ENCODE peak calls at places on chromosome 18, in seven cellular contexts. One of them, this sample, is unnamed.

GRCh38 chr18:42105382-42105781 is 150.3 kb downstream of the PIK3C3 start:
- DNase-seq in IMR-90: no peak
- DNase-seq in DND-41: no peak
- DNase-seq in left lung: no peak
- DNase-seq in colonic mucosa: no peak
- DNase-seq in neural progenitor cell: peak; percentile 8
- DNase-seq in HCT116: no peak
- DNase-seq in this sample: no peak

GRCh38 chr18:45024357-45025107 is 343.8 kb downstream of the SETBP1 start:
- DNase-seq in neural progenitor cell: no peak
- DNase-seq in left lung: no peak
- DNase-seq in colonic mucosa: no peak
- DNase-seq in IMR-90: no peak
- DNase-seq in DND-41: no peak
- DNase-seq in HCT116: no peak
- DNase-seq in this sample: no peak

GRCh38 chr18:23825978-23826405 is 136.7 kb downstream of the LAMA3 start:
- DNase-seq in HCT116: no peak
- DNase-seq in colonic mucosa: no peak
- DNase-seq in neural progenitor cell: no peak
- DNase-seq in DND-41: peak; percentile 59
- DNase-seq in IMR-90: peak; percentile 70
- DNase-seq in left lung: no peak
- DNase-seq in this sample: no peak

GRCh38 chr18:3088444-3088843 is 75.5 kb upstream of the LPIN2 start:
- DNase-seq in neural progenitor cell: no peak
- DNase-seq in left lung: no peak
- DNase-seq in IMR-90: no peak
- DNase-seq in colonic mucosa: no peak
- DNase-seq in HCT116: no peak
- DNase-seq in DND-41: no peak
- DNase-seq in this sample: no peak

GRCh38 chr18:49464718-49465598 is 4.5 kb upstream of the DYM start:
- DNase-seq in HCT116: no peak
- DNase-seq in DND-41: no peak
- DNase-seq in colonic mucosa: no peak
- DNase-seq in neural progenitor cell: peak; percentile 86
- DNase-seq in left lung: no peak
- DNase-seq in IMR-90: peak; percentile 28
- DNase-seq in this sample: no peak

GRCh38 chr18:74895686-74896085 is 298.0 kb downstream of the ZNF407 start:
- DNase-seq in DND-41: no peak
- DNase-seq in HCT116: peak; percentile 6
- DNase-seq in colonic mucosa: no peak
- DNase-seq in neural progenitor cell: peak; percentile 15
- DNase-seq in IMR-90: peak; percentile 70
- DNase-seq in left lung: no peak
- DNase-seq in this sample: no peak

GRCh38 chr18:21851327-21851961 is 110.9 kb downstream of the MIB1 start:
- DNase-seq in left lung: no peak
- DNase-seq in HCT116: no peak
- DNase-seq in DND-41: no peak
- DNase-seq in neural progenitor cell: no peak
- DNase-seq in IMR-90: peak; percentile 11
- DNase-seq in colonic mucosa: no peak
- DNase-seq in this sample: no peak

GRCh38 chr18:11872479-11873136 is 21.4 kb downstream of the CHMP1B start:
- DNase-seq in neural progenitor cell: peak; percentile 52
- DNase-seq in IMR-90: no peak
- DNase-seq in HCT116: peak; percentile 36
- DNase-seq in colonic mucosa: no peak
- DNase-seq in DND-41: no peak
- DNase-seq in left lung: no peak
- DNase-seq in this sample: peak; percentile 71

GRCh38 chr18:48098007-48098406 is 167.5 kb upstream of the SMAD2 start:
- DNase-seq in DND-41: no peak
- DNase-seq in colonic mucosa: no peak
- DNase-seq in neural progenitor cell: no peak
- DNase-seq in left lung: no peak
- DNase-seq in HCT116: no peak
- DNase-seq in IMR-90: no peak
- DNase-seq in this sample: no peak

GRCh38 chr18:36127866-36128845 is 984 bp downstream of the SLC39A6 start:
- DNase-seq in left lung: no peak
- DNase-seq in DND-41: peak; percentile 24
- DNase-seq in HCT116: no peak
- DNase-seq in IMR-90: peak; percentile 69
- DNase-seq in neural progenitor cell: peak; percentile 55
- DNase-seq in colonic mucosa: peak; percentile 42
- DNase-seq in this sample: peak; percentile 6

GRCh38 chr18:48124857-48125626 is 194.6 kb upstream of the SMAD2 start:
- DNase-seq in neural progenitor cell: no peak
- DNase-seq in left lung: no peak
- DNase-seq in DND-41: no peak
- DNase-seq in HCT116: no peak
- DNase-seq in colonic mucosa: no peak
- DNase-seq in IMR-90: no peak
- DNase-seq in this sample: no peak

GRCh38 chr18:48109961-48110493 is 179.6 kb upstream of the SMAD2 start:
- DNase-seq in HCT116: no peak
- DNase-seq in neural progenitor cell: no peak
- DNase-seq in IMR-90: no peak
- DNase-seq in left lung: no peak
- DNase-seq in DND-41: no peak
- DNase-seq in colonic mucosa: no peak
- DNase-seq in this sample: no peak

GRCh38 chr18:22169889-22170420 is 566 bp downstream of the GATA6 start:
- DNase-seq in left lung: peak; percentile 78
- DNase-seq in IMR-90: peak; percentile 53
- DNase-seq in neural progenitor cell: no peak
- DNase-seq in colonic mucosa: no peak
- DNase-seq in HCT116: no peak
- DNase-seq in DND-41: no peak
- DNase-seq in this sample: no peak

GRCh38 chr18:44651453-44651852 is 29.2 kb upstream of the SETBP1 start:
- DNase-seq in HCT116: no peak
- DNase-seq in colonic mucosa: no peak
- DNase-seq in neural progenitor cell: no peak
- DNase-seq in IMR-90: peak; percentile 54
- DNase-seq in DND-41: no peak
- DNase-seq in left lung: no peak
- DNase-seq in this sample: peak; percentile 51

GRCh38 chr18:76349067-76349715 is 145.9 kb downstream of the ZNF516 start:
- DNase-seq in colonic mucosa: peak; percentile 73
- DNase-seq in DND-41: peak; percentile 80
- DNase-seq in neural progenitor cell: peak; percentile 87
- DNase-seq in IMR-90: peak; percentile 67
- DNase-seq in HCT116: peak; percentile 46
- DNase-seq in left lung: no peak
- DNase-seq in this sample: peak; percentile 45

GRCh38 chr18:79819951-79820351 is 22.2 kb downstream of the KCNG2 start:
- DNase-seq in HCT116: no peak
- DNase-seq in neural progenitor cell: no peak
- DNase-seq in left lung: peak; percentile 72
- DNase-seq in DND-41: no peak
- DNase-seq in IMR-90: no peak
- DNase-seq in colonic mucosa: no peak
- DNase-seq in this sample: no peak

GRCh38 chr18:74498712-74499629 is 2.8 kb downstream of the CNDP2 start:
- DNase-seq in left lung: peak; percentile 90
- DNase-seq in IMR-90: no peak
- DNase-seq in neural progenitor cell: no peak
- DNase-seq in HCT116: no peak
- DNase-seq in colonic mucosa: peak; percentile 59
- DNase-seq in DND-41: peak; percentile 79
- DNase-seq in this sample: no peak

GRCh38 chr18:11178951-11179549 is 29.7 kb upstream of the PIEZO2 start:
- DNase-seq in HCT116: no peak
- DNase-seq in neural progenitor cell: no peak
- DNase-seq in DND-41: no peak
- DNase-seq in IMR-90: no peak
- DNase-seq in colonic mucosa: no peak
- DNase-seq in left lung: no peak
- DNase-seq in this sample: no peak

GRCh38 chr18:44537521-44537920 is 143.2 kb upstream of the SETBP1 start:
- DNase-seq in DND-41: no peak
- DNase-seq in neural progenitor cell: no peak
- DNase-seq in left lung: peak; percentile 12
- DNase-seq in colonic mucosa: no peak
- DNase-seq in HCT116: no peak
- DNase-seq in IMR-90: peak; percentile 20
- DNase-seq in this sample: no peak

GRCh38 chr18:54426085-54426665 is 68.5 kb downstream of the C18orf54 start:
- DNase-seq in left lung: no peak
- DNase-seq in neural progenitor cell: no peak
- DNase-seq in HCT116: no peak
- DNase-seq in IMR-90: no peak
- DNase-seq in colonic mucosa: no peak
- DNase-seq in DND-41: no peak
- DNase-seq in this sample: no peak

GRCh38 chr18:36446059-36446458 is 148.5 kb downstream of the FHOD3 start:
- DNase-seq in neural progenitor cell: no peak
- DNase-seq in HCT116: no peak
- DNase-seq in DND-41: no peak
- DNase-seq in left lung: no peak
- DNase-seq in colonic mucosa: no peak
- DNase-seq in IMR-90: peak; percentile 33
- DNase-seq in this sample: no peak

DNA sequence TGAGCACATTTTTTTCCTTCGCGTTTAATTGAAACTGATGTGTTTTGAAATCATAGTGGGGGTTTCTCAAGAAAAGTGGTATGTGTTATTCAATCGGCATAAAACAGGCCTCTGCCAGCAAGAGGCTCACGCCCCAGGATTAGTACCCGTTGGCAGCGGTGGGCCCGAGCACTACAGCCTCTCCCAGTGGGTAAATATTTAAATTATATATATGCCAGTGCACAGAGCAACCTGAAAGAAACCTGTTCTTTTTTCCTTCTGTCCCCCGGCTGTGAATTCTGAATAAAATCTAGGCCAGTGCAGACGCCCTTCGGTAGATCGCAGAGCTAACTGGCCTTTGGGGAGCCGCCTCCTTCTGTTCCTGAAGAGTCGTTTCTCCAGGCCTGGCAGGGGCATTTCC is 202.9 kb upstream of the SALL3 start:
- DNase-seq in neural progenitor cell: no peak
- DNase-seq in DND-41: no peak
- DNase-seq in HCT116: no peak
- DNase-seq in left lung: peak; percentile 31
- DNase-seq in IMR-90: no peak
- DNase-seq in colonic mucosa: peak; percentile 41
- DNase-seq in this sample: no peak
- H3K4me1 ChIP-seq in neural progenitor cell: no peaks in the 10 kb centered on the region
- H3K4me1 ChIP-seq in DND-41: no peaks in the 10 kb centered on the region
- H3K4me1 ChIP-seq in HCT116: no peaks in the 10 kb centered on the region
- H3K4me1 ChIP-seq in left lung: no peaks in the 10 kb centered on the region
- H3K4me1 ChIP-seq in IMR-90: no peaks in the 10 kb centered on the region
- H3K4me1 ChIP-seq in colonic mucosa: no peaks in the 10 kb centered on the region
- H3K4me1 ChIP-seq in this sample: no peaks in the 10 kb centered on the region

DNA sequence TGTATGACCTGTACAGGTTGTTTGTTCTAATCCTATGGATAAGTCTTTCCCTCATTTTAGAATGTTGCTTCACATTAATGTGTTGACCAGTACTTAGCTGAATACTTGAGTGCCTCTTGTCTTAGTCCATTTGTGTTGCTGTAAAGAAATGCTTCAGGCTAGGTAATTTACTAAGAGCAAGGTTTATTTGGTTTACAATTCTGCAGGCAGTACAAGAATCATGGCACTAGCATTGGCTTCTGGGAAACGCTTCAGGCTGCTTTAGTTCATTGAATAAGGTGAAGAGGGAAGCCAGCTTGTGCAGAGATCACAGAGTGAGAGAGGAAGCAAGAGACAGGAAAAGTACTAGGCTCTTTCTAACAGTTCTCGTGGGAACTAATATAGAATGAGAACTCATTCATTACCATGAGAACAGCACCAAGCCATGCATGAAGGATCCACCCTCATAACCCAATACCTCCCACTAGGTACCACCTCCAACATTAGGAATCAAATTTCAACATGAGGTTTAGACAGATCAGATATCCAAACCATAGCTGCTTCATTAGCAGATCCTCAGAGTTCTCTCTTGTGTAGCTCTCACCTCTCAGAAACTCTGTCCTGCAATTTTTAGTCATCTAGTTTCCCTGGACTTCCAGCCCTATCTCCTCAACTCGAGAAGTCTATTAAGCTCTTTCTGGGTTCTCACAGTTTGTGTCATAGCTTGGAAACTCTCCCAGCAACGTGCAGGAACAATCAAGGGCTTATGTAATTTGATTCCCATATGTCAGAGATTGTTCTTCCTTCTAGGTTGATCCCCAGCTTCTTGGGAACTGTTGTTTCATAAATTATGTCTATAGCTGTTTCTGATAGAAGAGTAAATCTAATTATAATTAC is 2082.3 kb upstream of the CELF4 start:
- DNase-seq in neural progenitor cell: no peak
- DNase-seq in HCT116: peak; percentile 42
- DNase-seq in DND-41: no peak
- DNase-seq in left lung: no peak
- DNase-seq in IMR-90: peak; percentile 94
- DNase-seq in colonic mucosa: no peak
- DNase-seq in this sample: no peak
- H3K4me3 ChIP-seq in neural progenitor cell: no peak overlapping the region
- H3K4me3 ChIP-seq in HCT116: no peak overlapping the region
- H3K4me3 ChIP-seq in DND-41: no peak overlapping the region
- H3K4me3 ChIP-seq in left lung: no peak overlapping the region
- H3K4me3 ChIP-seq in IMR-90: no peak overlapping the region
- H3K4me3 ChIP-seq in colonic mucosa: no peak overlapping the region
- H3K4me3 ChIP-seq in this sample: no peak overlapping the region

GRCh38 chr18:57957210-57957609 is 86.8 kb upstream of the NEDD4L start:
- DNase-seq in colonic mucosa: no peak
- DNase-seq in HCT116: no peak
- DNase-seq in left lung: no peak
- DNase-seq in IMR-90: no peak
- DNase-seq in DND-41: no peak
- DNase-seq in neural progenitor cell: no peak
- DNase-seq in this sample: no peak
- TF ChIP-seq CTCF in colonic mucosa: no peak
- TF ChIP-seq CTCF in HCT116: no peak
- TF ChIP-seq CTCF in left lung: no peak
- TF ChIP-seq CTCF in IMR-90: no peak
- TF ChIP-seq CTCF in DND-41: no peak
- TF ChIP-seq CTCF in neural progenitor cell: no peak
- TF ChIP-seq CTCF in this sample: no peak

DNA sequence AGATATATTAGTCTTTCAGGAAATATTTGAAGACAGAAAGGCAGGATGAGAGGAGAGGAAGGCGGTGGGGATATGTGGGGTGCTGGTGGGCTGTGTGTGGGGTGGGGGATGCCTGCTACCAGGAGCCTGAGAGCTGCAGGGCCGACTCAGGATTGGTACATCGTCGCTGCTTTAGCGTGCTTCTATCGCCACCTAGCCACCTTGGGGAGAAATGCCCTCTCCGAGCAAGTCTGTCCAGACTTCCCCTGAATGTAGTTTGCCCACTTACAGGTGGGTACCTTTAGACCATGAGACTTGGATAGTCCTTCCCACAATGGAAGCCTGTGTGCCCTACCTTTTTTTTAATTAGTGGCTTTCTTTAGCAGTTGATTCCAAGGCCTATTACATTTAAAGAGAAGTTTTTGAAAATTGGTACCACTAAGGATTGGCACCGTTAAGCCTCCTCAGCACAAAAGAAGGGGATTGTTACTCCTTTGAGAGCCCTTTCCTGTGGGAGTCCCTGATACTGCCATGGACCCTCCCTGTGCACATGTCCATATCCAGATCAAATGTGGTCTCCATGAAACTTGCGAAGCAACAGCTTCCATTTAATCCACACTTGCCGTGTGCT is 114.1 kb upstream of the NDUFV2 start:
- DNase-seq in left lung: no peak
- DNase-seq in colonic mucosa: peak; percentile 44
- DNase-seq in DND-41: peak; percentile 69
- DNase-seq in IMR-90: peak; percentile 69
- DNase-seq in neural progenitor cell: peak; percentile 88
- DNase-seq in HCT116: peak; percentile 52
- DNase-seq in this sample: peak; percentile 64
- H3K4me1 ChIP-seq in left lung: no peaks in the 10 kb centered on the region
- H3K4me1 ChIP-seq in colonic mucosa: no peaks in the 10 kb centered on the region
- H3K4me1 ChIP-seq in DND-41: no peaks in the 10 kb centered on the region
- H3K4me1 ChIP-seq in IMR-90: peaks cover 14% of the 10 kb centered on the region
- H3K4me1 ChIP-seq in neural progenitor cell: peaks cover 8% of the 10 kb centered on the region
- H3K4me1 ChIP-seq in HCT116: no peaks in the 10 kb centered on the region
- H3K4me1 ChIP-seq in this sample: no peaks in the 10 kb centered on the region